ENCODE peak calls at places on chromosomes 2 and 18, in five cellular contexts. Z is cardiac muscle cell; U is CD4-positive, alpha-beta T cell; H is mesenchymal stem cell; N is left ventricle myocardium inferior. R is an unnamed sample.

GRCh38 chr18:62651276-62652031 is 63.9 kb upstream of the PHLPP1 start:
- DNase-seq in Z (no peak), U (no peak), H (no peak), N (no peak), R (no peak)

GRCh38 chr2:55119711-55120487 is 69.6 kb upstream of the RTN4 start:
- DNase-seq in Z (no peak), U (no peak), H (peak; percentile 76), N (no peak), R (no peak)

GRCh38 chr2:10790228-10790973 is 22.2 kb downstream of the PDIA6 start:
- DNase-seq in Z (no peak), U (no peak), H (no peak), N (no peak), R (no peak)

GRCh38 chr2:128421286-128421685 is 102.6 kb upstream of the HS6ST1 start:
- DNase-seq in Z (no peak), U (no peak), H (no peak), N (no peak), R (no peak)

GRCh38 chr2:202261531-202261930 is 4.0 kb upstream of the NOP58 start:
- DNase-seq in Z (no peak), U (no peak), H (no peak), N (no peak), R (no peak)

GRCh38 chr2:227889336-227889735 is 17.9 kb downstream of the DAW1 start:
- DNase-seq in Z (no peak), U (no peak), H (no peak), N (no peak), R (no peak)

GRCh38 chr2:99775585-99775984 is 285.8 kb upstream of the REV1 start:
- DNase-seq in Z (no peak), U (no peak), H (peak; percentile 61), N (no peak), R (no peak)

GRCh38 chr18:8989855-8990254 is 112.6 kb upstream of the NDUFV2 start:
- DNase-seq in Z (no peak), U (no peak), H (no peak), N (no peak), R (no peak)

GRCh38 chr2:168731550-168732128 is 70.8 kb upstream of the NOSTRIN start:
- DNase-seq in Z (no peak), U (no peak), H (peak; percentile 33), N (no peak), R (peak; percentile 51)

GRCh38 chr18:46071894-46072867 is at the start of gene PSTPIP2:
- DNase-seq in Z (peak; percentile 73), U (peak; percentile 63), H (peak; percentile 66), N (peak; percentile 71), R (peak; percentile 76)

GRCh38 chr2:101818531-101819451 is 121.3 kb downstream of the MAP4K4 start:
- DNase-seq in Z (peak; percentile 38), U (no peak), H (peak; percentile 78), N (no peak), R (no peak)

GRCh38 chr2:231531408-231532188 is 1.4 kb upstream of the NMUR1 start:
- DNase-seq in Z (no peak), U (no peak), H (peak; percentile 74), N (no peak), R (no peak)

GRCh38 chr18:54845788-54846187 is 17.5 kb downstream of the RAB27B start:
- DNase-seq in Z (no peak), U (no peak), H (peak; percentile 87), N (no peak), R (no peak)

GRCh38 chr2:225040862-225041209 is 1.4 kb downstream of the DOCK10 start:
- DNase-seq in Z (no peak), U (no peak), H (no peak), N (no peak), R (peak; percentile 3)

GRCh38 chr18:69217271-69217670 is 183.4 kb upstream of the DOK6 start:
- DNase-seq in Z (no peak), U (no peak), H (no peak), N (no peak), R (no peak)

GRCh38 chr18:31942301-31942998 is 478 bp downstream of the TRAPPC8 start:
- DNase-seq in Z (peak; percentile 52), U (no peak), H (peak; percentile 75), N (no peak), R (no peak)

GRCh38 chr2:151766421-151767153 is 32.3 kb upstream of the NEB start:
- DNase-seq in Z (no peak), U (no peak), H (peak; percentile 16), N (no peak), R (peak; percentile 62)

GRCh38 chr2:172200495-172201085 is 97.9 kb upstream of the DLX2 start:
- DNase-seq in Z (peak; percentile 54), U (no peak), H (peak; percentile 46), N (no peak), R (peak; percentile 49)

GRCh38 chr2:62152000-62152399 is 43.9 kb upstream of the B3GNT2 start:
- DNase-seq in Z (peak; percentile 27), U (no peak), H (no peak), N (no peak), R (no peak)

GRCh38 chr2:225510794-225511193 is 111.3 kb downstream of the NYAP2 start:
- DNase-seq in Z (no peak), U (no peak), H (peak; percentile 6), N (no peak), R (no peak)

GRCh38 chr2:39688181-39688580 is 22.5 kb downstream of the TMEM178A start:
- DNase-seq in Z (no peak), U (no peak), H (no peak), N (no peak), R (no peak)

GRCh38 chr2:105179469-105180372 is 61.8 kb upstream of the GPR45 start:
- DNase-seq in Z (peak; percentile 87), U (no peak), H (peak; percentile 35), N (no peak), R (peak; percentile 83)

GRCh38 chr2:133871810-133872209 is 303.5 kb upstream of the NCKAP5 start:
- DNase-seq in Z (no peak), U (no peak), H (no peak), N (no peak), R (peak; percentile 18)

GRCh38 chr2:137893145-137893544 is 71.1 kb upstream of the HNMT start:
- DNase-seq in Z (no peak), U (no peak), H (no peak), N (no peak), R (no peak)

GRCh38 chr2:143255899-143256298 is 126.7 kb downstream of the ARHGAP15 start:
- DNase-seq in Z (no peak), U (no peak), H (no peak), N (no peak), R (no peak)

GRCh38 chr2:227033471-227034148 is 130.4 kb downstream of the COL4A4 start:
- DNase-seq in Z (peak; percentile 80), U (no peak), H (peak; percentile 92), N (no peak), R (peak; percentile 36)

GRCh38 chr2:229445501-229446294 is 174.6 kb upstream of the PID1 start:
- DNase-seq in Z (peak; percentile 70), U (no peak), H (peak; percentile 45), N (peak; percentile 31), R (no peak)

DNA sequence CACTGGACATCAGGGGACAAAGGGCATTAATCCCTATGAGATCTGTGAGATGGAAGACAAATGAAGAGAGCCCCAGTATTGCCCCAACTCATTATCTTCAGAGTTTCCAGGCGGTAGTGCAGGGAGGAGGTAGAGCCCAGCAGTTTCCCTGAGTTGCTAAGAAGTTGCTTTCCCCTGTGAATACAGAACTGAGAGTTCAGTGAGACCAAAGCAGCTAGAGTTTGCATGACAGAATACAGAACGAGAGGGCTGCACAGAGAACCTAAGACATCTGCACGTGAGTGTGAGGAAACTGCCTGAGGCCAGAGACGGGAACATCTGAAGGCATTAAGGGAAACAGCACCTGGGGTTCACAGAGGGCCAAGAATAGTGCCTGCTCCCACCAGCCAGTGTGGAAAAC is 18.1 kb upstream of the PGAP1 start:
- DNase-seq in Z (no peak), U (no peak), H (no peak), N (no peak), R (no peak)
- H3K27ac ChIP-seq in Z (no peak overlapping the region), U (no peak overlapping the region), H (no peak overlapping the region), N (no peak overlapping the region), R (no peak overlapping the region)

GRCh38 chr2:85887566-85888019 is 1.2 kb downstream of the ST3GAL5 start:
- DNase-seq in Z (peak; percentile 39), U (peak; percentile 48), H (peak; percentile 78), N (peak; percentile 57), R (peak; percentile 67)
- H3K27ac ChIP-seq in Z (no peak overlapping the region), U (peak overlapping the region; percentile 69), H (peak overlapping the region; percentile 38), N (peak overlapping the region; percentile 84), R (no peak overlapping the region)

GRCh38 chr2:29113891-29114321 is 1.3 kb upstream of the CLIP4 start:
- DNase-seq in Z (peak; percentile 77), U (no peak), H (peak; percentile 89), N (peak; percentile 42), R (no peak)
- H3K27ac ChIP-seq in Z (no peak overlapping the region), U (no peak overlapping the region), H (no peak overlapping the region), N (peak overlapping the region; percentile 88), R (no peak overlapping the region)

GRCh38 chr2:215841175-215841816 is 172.1 kb downstream of the MREG start:
- DNase-seq in Z (peak; percentile 54), U (no peak), H (no peak), N (no peak), R (no peak)
- H3K27ac ChIP-seq in Z (peak overlapping the region; percentile 14), U (no peak overlapping the region), H (no peak overlapping the region), N (peak overlapping the region; percentile 62), R (no peak overlapping the region)

GRCh38 chr2:109132626-109133025 is 3.6 kb downstream of the SH3RF3 start:
- DNase-seq in Z (no peak), U (no peak), H (no peak), N (no peak), R (no peak)

GRCh38 chr2:109135572-109136185 is 6.7 kb downstream of the SH3RF3 start:
- DNase-seq in Z (peak; percentile 34), U (no peak), H (no peak), N (no peak), R (peak; percentile 79)

GRCh38 chr2:109133746-109134145 is 4.7 kb downstream of the SH3RF3 start:
- DNase-seq in Z (no peak), U (no peak), H (no peak), N (no peak), R (no peak)

GRCh38 chr2:109136542-109136941 is 7.5 kb downstream of the SH3RF3 start:
- DNase-seq in Z (no peak), U (no peak), H (no peak), N (no peak), R (no peak)

DNA sequence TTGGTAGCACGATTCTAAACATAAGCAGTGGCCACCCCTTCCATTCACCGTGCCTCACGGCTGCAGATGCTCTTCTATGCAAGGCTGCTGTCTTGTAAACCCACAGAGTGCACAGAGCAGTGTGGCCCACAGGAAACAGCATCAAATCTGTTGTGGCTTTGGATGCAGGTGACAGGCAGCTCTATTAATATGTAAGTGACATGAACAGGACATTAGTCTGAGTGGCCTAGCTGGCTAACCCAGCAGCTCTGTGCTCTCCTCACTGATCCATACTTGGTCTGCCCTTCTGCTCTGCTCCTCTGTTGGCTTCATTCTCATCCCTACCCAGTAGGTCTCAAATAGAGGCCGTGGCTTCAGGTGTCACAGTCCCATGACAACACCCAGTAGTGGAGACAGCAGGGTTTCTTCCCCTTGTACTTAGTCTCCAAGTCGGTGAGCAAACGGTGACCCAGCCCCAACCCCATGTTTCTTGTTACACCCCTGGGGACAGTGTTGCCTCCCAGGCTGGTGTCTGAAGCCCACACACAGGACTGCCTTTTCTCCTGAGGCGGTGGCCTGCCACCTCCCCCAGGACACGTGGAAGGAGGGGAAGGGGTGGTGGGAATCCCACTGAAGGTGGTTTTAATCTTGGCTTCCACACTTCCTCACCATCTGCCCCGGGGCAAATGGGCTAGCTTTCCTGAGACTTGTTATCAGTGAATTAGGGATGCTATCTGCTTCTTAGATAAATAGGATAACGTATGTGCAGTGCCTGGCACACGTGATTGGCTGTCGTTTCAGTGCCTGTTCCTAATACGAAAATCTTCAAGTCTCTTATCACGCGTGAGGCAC is 6.0 kb downstream of the SH3RF3 start:
- DNase-seq in Z (no peak), U (no peak), H (no peak), N (no peak), R (no peak)
- H3K27ac ChIP-seq in Z (no peak overlapping the region), U (no peak overlapping the region), H (no peak overlapping the region), N (no peak overlapping the region), R (no peak overlapping the region)

R was measured in A673.